ENCODE peak calls at places on chromosomes 13 and 19, in seven cellular contexts. O is PC-3, Z is esophagus squamous epithelium, D is H9, S is ascending aorta, T is body of pancreas, L is heart right ventricle. P is an unnamed sample.

GRCh38 chr13:108220042-108220441 is 1.9 kb downstream of the ABHD13 start:
- DNase-seq in O (peak; percentile 70), Z (no peak), D (no peak), S (no peak), T (peak; percentile 71), L (no peak), P (no peak)

GRCh38 chr19:40445945-40446784 is 2.0 kb upstream of the SERTAD3 start:
- DNase-seq in O (peak; percentile 55), Z (no peak), D (peak; percentile 62), S (no peak), T (no peak), L (no peak), P (no peak)

GRCh38 chr19:33767898-33768413 is 28.7 kb upstream of the KCTD15 start:
- DNase-seq in O (peak; percentile 25), Z (no peak), D (peak; percentile 82), S (no peak), T (peak; percentile 24), L (no peak), P (no peak)

GRCh38 chr13:22110368-22110767 is 439.5 kb downstream of the FGF9 start:
- DNase-seq in O (peak; percentile 38), Z (no peak), D (no peak), S (peak; percentile 90), T (peak; percentile 76), L (no peak), P (no peak)

GRCh38 chr19:3444695-3445234 is 35.6 kb downstream of the SMIM24 start:
- DNase-seq in O (no peak), Z (no peak), D (no peak), S (no peak), T (no peak), L (no peak), P (no peak)

GRCh38 chr19:35090160-35090794 is 25.3 kb upstream of the FXYD3 start:
- DNase-seq in O (peak; percentile 75), Z (no peak), D (peak; percentile 68), S (no peak), T (peak; percentile 88), L (no peak), P (no peak)

GRCh38 chr19:33778089-33778791 is 18.4 kb upstream of the KCTD15 start:
- DNase-seq in O (peak; percentile 74), Z (no peak), D (peak; percentile 82), S (peak; percentile 84), T (peak; percentile 86), L (peak; percentile 90), P (no peak)

GRCh38 chr13:45468676-45469075 is 3.9 kb downstream of the COG3 start:
- DNase-seq in O (no peak), Z (no peak), D (no peak), S (no peak), T (no peak), L (no peak), P (no peak)

GRCh38 chr13:40313269-40314200 is 352.9 kb downstream of the FOXO1 start:
- DNase-seq in O (no peak), Z (no peak), D (no peak), S (no peak), T (no peak), L (no peak), P (no peak)

GRCh38 chr13:35475960-35476943 is at the start of gene MAB21L1:
- DNase-seq in O (no peak), Z (no peak), D (no peak), S (no peak), T (no peak), L (peak; percentile 31), P (no peak)

GRCh38 chr13:69999875-70000274 is 107.8 kb upstream of the ATXN8OS start:
- DNase-seq in O (no peak), Z (no peak), D (no peak), S (no peak), T (no peak), L (no peak), P (no peak)

GRCh38 chr19:13834308-13834790 is 39.1 kb downstream of the ZSWIM4 start:
- DNase-seq in O (peak; percentile 94), Z (no peak), D (peak; percentile 45), S (peak; percentile 68), T (no peak), L (no peak), P (no peak)

GRCh38 chr13:64397699-64398098 is 2832.4 kb downstream of the PCDH9 start:
- DNase-seq in O (peak; percentile 18), Z (no peak), D (no peak), S (no peak), T (no peak), L (no peak), P (no peak)

GRCh38 chr13:108037348-108037747 is 178.0 kb downstream of the LIG4 start:
- DNase-seq in O (no peak), Z (no peak), D (no peak), S (no peak), T (no peak), L (no peak), P (no peak)

GRCh38 chr13:34162545-34162936 is 344.6 kb downstream of the RFC3 start:
- DNase-seq in O (no peak), Z (no peak), D (no peak), S (no peak), T (no peak), L (no peak), P (no peak)

GRCh38 chr13:25114220-25114619 is 18.3 kb downstream of the PABPC3 start:
- DNase-seq in O (peak; percentile 81), Z (no peak), D (peak; percentile 87), S (peak; percentile 65), T (peak; percentile 77), L (peak; percentile 37), P (no peak)

GRCh38 chr19:10086904-10087256 is 763 bp downstream of the SHFL start:
- DNase-seq in O (no peak), Z (no peak), D (no peak), S (no peak), T (no peak), L (no peak), P (no peak)

GRCh38 chr13:44313674-44314073 is 60.0 kb upstream of the SERP2 start:
- DNase-seq in O (peak; percentile 86), Z (no peak), D (no peak), S (peak; percentile 31), T (no peak), L (no peak), P (no peak)

GRCh38 chr13:47135800-47136658 is 239.2 kb upstream of the HTR2A start:
- DNase-seq in O (no peak), Z (no peak), D (no peak), S (no peak), T (peak; percentile 13), L (no peak), P (no peak)

GRCh38 chr13:111413407-111414187 is 93.2 kb downstream of the TEX29 start:
- DNase-seq in O (no peak), Z (no peak), D (no peak), S (no peak), T (no peak), L (no peak), P (no peak)
- H3K27ac ChIP-seq in O (no peak overlapping the region), Z (no peak overlapping the region), D (no peak overlapping the region), S (no peak overlapping the region), T (no peak overlapping the region), L (no peak overlapping the region), P (no peak overlapping the region)

GRCh38 chr19:8610928-8611284 is 391 bp upstream of the ADAMTS10 start:
- DNase-seq in O (no peak), Z (no peak), D (no peak), S (no peak), T (no peak), L (no peak), P (no peak)

GRCh38 chr19:8608858-8609209 is 1.7 kb downstream of the ADAMTS10 start:
- DNase-seq in O (no peak), Z (no peak), D (no peak), S (no peak), T (no peak), L (no peak), P (no peak)

GRCh38 chr19:8610041-8610927 is at the start of gene ADAMTS10:
- DNase-seq in O (no peak), Z (no peak), D (peak; percentile 48), S (peak; percentile 79), T (peak; percentile 31), L (peak; percentile 66), P (no peak)

GRCh38 chr19:8611391-8611883 is 922 bp upstream of the ADAMTS10 start:
- DNase-seq in O (no peak), Z (no peak), D (no peak), S (no peak), T (no peak), L (peak; percentile 55), P (no peak)

GRCh38 chr19:8609210-8610040 is 1.1 kb downstream of the ADAMTS10 start:
- DNase-seq in O (no peak), Z (no peak), D (peak; percentile 82), S (peak; percentile 87), T (peak; percentile 37), L (peak; percentile 72), P (no peak)
- TF ChIP-seq CTCF in O (no peak), Z (no peak), D (peak; percentile 46), S (peak; percentile 2), T (no peak), L (peak; percentile 48), P (no peak)

GRCh38 chr19:4477034-4477801 is 5.1 kb downstream of the HDGFL2 start:
- DNase-seq in O (peak; percentile 19), Z (no peak), D (no peak), S (no peak), T (no peak), L (no peak), P (no peak)

GRCh38 chr19:4472174-4472974 is at the start of gene HDGFL2:
- DNase-seq in O (no peak), Z (no peak), D (no peak), S (no peak), T (no peak), L (peak; percentile 98), P (no peak)

GRCh38 chr19:4473011-4473410 is 914 bp downstream of the HDGFL2 start:
- DNase-seq in O (no peak), Z (no peak), D (no peak), S (no peak), T (no peak), L (no peak), P (no peak)

GRCh38 chr19:4473708-4474503 is 1.8 kb downstream of the HDGFL2 start:
- DNase-seq in O (no peak), Z (no peak), D (no peak), S (no peak), T (no peak), L (no peak), P (no peak)

GRCh38 chr19:4474504-4475136 is 2.5 kb downstream of the HDGFL2 start:
- DNase-seq in O (peak; percentile 12), Z (no peak), D (peak; percentile 90), S (no peak), T (no peak), L (no peak), P (no peak)
- H3K27ac ChIP-seq in O (no peak overlapping the region), Z (peak overlapping the region; percentile 17), D (no peak overlapping the region), S (no peak overlapping the region), T (no peak overlapping the region), L (no peak overlapping the region), P (peak overlapping the region; percentile 74)

DNA sequence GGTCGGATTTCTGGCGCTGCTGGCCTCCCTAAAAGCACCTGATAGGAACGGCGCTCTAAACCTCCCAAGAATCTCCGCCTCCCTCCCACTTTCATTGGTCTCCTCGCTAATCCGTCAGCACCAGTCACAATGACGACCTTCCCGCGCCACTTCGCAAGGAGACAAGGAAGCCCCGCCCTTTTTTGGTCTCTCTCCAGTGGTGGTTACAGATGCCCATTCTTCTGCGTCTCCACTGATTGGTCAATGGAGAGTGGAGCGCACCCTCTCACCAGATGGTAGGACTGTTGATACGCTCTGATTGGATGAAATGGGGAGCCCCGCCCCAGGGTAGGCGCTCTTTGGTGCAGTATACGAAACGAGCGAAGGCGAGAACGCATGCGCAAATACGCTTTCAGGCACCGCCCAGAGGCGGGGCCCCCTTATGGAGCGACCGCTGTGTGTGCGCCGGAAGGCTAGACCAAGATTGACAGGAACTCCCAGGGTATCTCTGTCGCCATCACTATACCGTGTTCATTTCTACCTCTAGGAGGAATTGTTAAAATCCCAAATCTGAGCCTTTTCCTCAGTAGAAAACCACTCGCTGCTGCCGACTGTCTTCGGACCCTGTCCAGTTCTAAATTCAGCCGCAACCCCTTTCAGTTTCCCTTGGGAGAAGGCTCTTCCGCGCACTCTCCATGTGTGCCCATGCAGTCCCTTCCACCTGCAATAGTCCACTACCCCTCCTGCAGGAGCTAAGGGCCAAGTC is 617 bp upstream of the HNRNPL start:
- DNase-seq in O (peak; percentile 99), Z (peak; percentile 100), D (peak; percentile 100), S (peak; percentile 100), T (peak; percentile 100), L (peak; percentile 98), P (peak; percentile 100)
- TF ChIP-seq CTCF in O (no peak), Z (peak; percentile 50), D (peak; percentile 33), S (peak; percentile 51), T (no peak), L (no peak), P (peak; percentile 18)